ENCODE peak calls at places on chromosome 17, in four cellular contexts. G is HepG2, O is SK-N-SH, B is K562. K is an unnamed sample.

GRCh38 chr17:63930951-63931575 is 1.1 kb downstream of the CD79B start:
- DNase-seq in G (no peak), O (peak), B (peak), K (no peak)

GRCh38 chr17:574061-574460 is 140.6 kb downstream of the VPS53 start:
- DNase-seq in G (no peak), O (no peak), B (no peak), K (no peak)

GRCh38 chr17:19024101-19025078 is 19.8 kb upstream of the FAM83G start:
- DNase-seq in G (no peak), O (no peak), B (no peak), K (no peak)

GRCh38 chr17:1076299-1076981 is 79.5 kb downstream of the TIMM22 start:
- DNase-seq in G (no peak), O (no peak), B (no peak), K (no peak)

GRCh38 chr17:80339118-80339517 is 75.8 kb upstream of the ENDOV start:
- DNase-seq in G (no peak), O (no peak), B (no peak), K (no peak)

GRCh38 chr17:17505610-17506171 is 9.5 kb upstream of the RASD1 start:
- DNase-seq in G (no peak), O (no peak), B (no peak), K (no peak)

GRCh38 chr17:45436161-45436560 is 3.5 kb upstream of the ARHGAP27 start:
- DNase-seq in G (no peak), O (peak), B (no peak), K (no peak)

GRCh38 chr17:74360993-74361612 is 565 bp downstream of the BTBD17 start:
- DNase-seq in G (no peak), O (no peak), B (no peak), K (no peak)

GRCh38 chr17:74862108-74862901 is 2.6 kb upstream of the GRIN2C start:
- DNase-seq in G (peak), O (peak), B (peak), K (no peak)

GRCh38 chr17:28325221-28325620 is 6.2 kb downstream of the TMEM97 start:
- DNase-seq in G (no peak), O (no peak), B (no peak), K (no peak)

GRCh38 chr17:1150863-1151685 is 28.7 kb downstream of the ABR start:
- DNase-seq in G (no peak), O (no peak), B (no peak), K (no peak)

GRCh38 chr17:57823469-57824401 is 26.1 kb downstream of the MRPS23 start:
- DNase-seq in G (no peak), O (no peak), B (no peak), K (no peak)

GRCh38 chr17:81043725-81044427 is 8.9 kb downstream of the BAIAP2 start:
- DNase-seq in G (peak), O (peak), B (no peak), K (peak)

GRCh38 chr17:40645932-40646331 is 1.7 kb downstream of the SMARCE1 start:
- DNase-seq in G (no peak), O (no peak), B (no peak), K (no peak)

GRCh38 chr17:58411408-58411894 is 5.9 kb downstream of the RNF43 start:
- DNase-seq in G (no peak), O (no peak), B (no peak), K (no peak)

GRCh38 chr17:66781135-66781534 is 53.8 kb upstream of the CACNG5 start:
- DNase-seq in G (no peak), O (no peak), B (no peak), K (no peak)

GRCh38 chr17:11900103-11900502 is 97.2 kb downstream of the ZNF18 start:
- DNase-seq in G (no peak), O (no peak), B (no peak), K (no peak)

GRCh38 chr17:7417056-7417655 is 3.0 kb upstream of the SPEM1 start:
- DNase-seq in G (no peak), O (no peak), B (no peak), K (no peak)

GRCh38 chr17:15262291-15263205 is 2.6 kb downstream of the PMP22 start:
- DNase-seq in G (no peak), O (peak), B (peak), K (peak)

GRCh38 chr17:39663688-39664580 is 1.2 kb upstream of the TCAP start:
- DNase-seq in G (peak), O (no peak), B (peak), K (peak)

GRCh38 chr17:27315796-27316465 is 22.0 kb downstream of the WSB1 start:
- DNase-seq in G (no peak), O (no peak), B (no peak), K (no peak)

GRCh38 chr17:46154151-46154816 is 38.9 kb downstream of the KANSL1 start:
- DNase-seq in G (no peak), O (no peak), B (no peak), K (no peak)

GRCh38 chr17:79215631-79216030 is 141.0 kb downstream of the ENGASE start:
- DNase-seq in G (no peak), O (no peak), B (no peak), K (no peak)

GRCh38 chr17:79214459-79214858 is 139.8 kb downstream of the ENGASE start:
- DNase-seq in G (no peak), O (peak), B (no peak), K (no peak)

GRCh38 chr17:79216826-79217225 is 142.2 kb downstream of the ENGASE start:
- DNase-seq in G (no peak), O (no peak), B (no peak), K (no peak)

GRCh38 chr17:79216391-79216790 is 141.8 kb downstream of the ENGASE start:
- DNase-seq in G (no peak), O (no peak), B (no peak), K (no peak)

GRCh38 chr17:79214940-79215604 is 140.4 kb downstream of the ENGASE start:
- DNase-seq in G (no peak), O (peak), B (no peak), K (no peak)
- TF ChIP-seq CTCF in G (no peak), O (no peak), B (no peak), K (no peak)

GRCh38 chr17:77644181-77644972 is 314.1 kb upstream of the TNRC6C start:
- DNase-seq in G (no peak), O (no peak), B (no peak), K (no peak)

GRCh38 chr17:77645441-77646430 is 312.8 kb upstream of the TNRC6C start:
- DNase-seq in G (no peak), O (no peak), B (no peak), K (no peak)

GRCh38 chr17:77647531-77647930 is 311.0 kb upstream of the TNRC6C start:
- DNase-seq in G (no peak), O (no peak), B (no peak), K (no peak)

GRCh38 chr17:77641718-77642117 is 316.8 kb upstream of the TNRC6C start:
- DNase-seq in G (no peak), O (no peak), B (no peak), K (no peak)

DNA sequence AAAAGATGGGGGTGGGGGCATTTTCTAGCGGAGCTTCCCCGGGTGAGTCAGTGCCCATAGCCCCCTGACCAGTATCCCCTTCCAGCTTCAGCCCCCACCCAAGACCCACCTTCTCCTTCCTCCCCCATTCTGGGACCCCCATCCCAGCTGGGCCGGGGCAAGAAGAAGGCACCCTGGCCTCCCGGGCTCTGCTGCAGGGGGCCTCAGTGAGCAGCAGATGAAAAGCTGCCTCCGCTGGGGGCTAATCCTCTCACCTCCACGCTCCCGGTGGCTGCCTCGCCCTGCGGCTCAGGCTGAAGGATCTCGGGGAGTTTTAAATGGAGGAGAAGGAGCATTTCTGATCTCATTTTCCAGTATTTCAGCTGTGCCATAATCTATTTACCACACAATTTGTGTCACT is 313.5 kb upstream of the TNRC6C start:
- DNase-seq in G (no peak), O (no peak), B (peak), K (no peak)
- TF ChIP-seq ELF1 in G (no peak), O (no peak), B (no peak), K (no peak)

GRCh38 chr17:42798383-42799380 is at the start of the genes CNTD1 and COA3:
- DNase-seq in G (peak), O (peak), B (peak), K (peak)
- TF ChIP-seq CTCF in G (peak), O (no peak), B (no peak), K (no peak)

DNA sequence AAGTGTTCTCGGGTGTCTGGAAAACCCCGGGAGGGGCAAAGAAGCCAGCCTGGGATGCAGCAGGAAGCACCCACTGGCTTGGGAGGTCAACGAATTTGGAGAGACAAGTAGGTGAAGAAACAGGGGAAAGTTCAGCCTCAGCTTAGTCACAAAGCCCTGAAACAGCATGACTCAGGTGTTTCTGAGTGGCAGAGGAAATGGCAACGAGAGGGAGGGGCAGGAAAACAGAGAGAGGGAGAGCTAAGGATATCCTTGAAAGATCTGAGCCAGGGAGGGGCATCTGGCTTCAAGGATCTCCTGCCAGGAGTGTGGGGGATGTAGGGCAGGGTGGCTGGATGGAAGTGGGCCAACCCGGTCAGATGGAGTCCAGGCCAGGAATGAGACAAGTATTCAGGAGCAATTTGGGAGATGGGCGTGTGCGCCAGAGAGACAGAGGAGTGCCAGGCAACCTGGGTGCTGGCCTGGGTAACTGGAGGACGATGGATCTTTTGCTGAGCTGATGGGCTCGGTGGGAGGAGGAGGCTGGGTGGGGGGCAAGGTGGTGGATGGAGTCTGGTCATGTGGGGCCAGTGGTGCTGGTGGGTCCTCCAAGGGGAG is 27.2 kb downstream of the ABCC3 start:
- DNase-seq in G (peak), O (peak), B (peak), K (peak)
- TF ChIP-seq ELF1 in G (peak), O (peak), B (no peak), K (no peak)

GRCh38 chr17:43779145-43780125 is 658 bp upstream of the DUSP3 start:
- DNase-seq in G (peak), O (no peak), B (no peak), K (peak)
- TF ChIP-seq CTCF in G (peak), O (peak), B (peak), K (no peak)

GRCh38 chr17:70636517-70637133 is 467.3 kb downstream of the KCNJ2 start:
- DNase-seq in G (peak), O (peak), B (peak), K (peak)
- TF ChIP-seq ELF1 in G (no peak), O (no peak), B (no peak), K (no peak)

DNA sequence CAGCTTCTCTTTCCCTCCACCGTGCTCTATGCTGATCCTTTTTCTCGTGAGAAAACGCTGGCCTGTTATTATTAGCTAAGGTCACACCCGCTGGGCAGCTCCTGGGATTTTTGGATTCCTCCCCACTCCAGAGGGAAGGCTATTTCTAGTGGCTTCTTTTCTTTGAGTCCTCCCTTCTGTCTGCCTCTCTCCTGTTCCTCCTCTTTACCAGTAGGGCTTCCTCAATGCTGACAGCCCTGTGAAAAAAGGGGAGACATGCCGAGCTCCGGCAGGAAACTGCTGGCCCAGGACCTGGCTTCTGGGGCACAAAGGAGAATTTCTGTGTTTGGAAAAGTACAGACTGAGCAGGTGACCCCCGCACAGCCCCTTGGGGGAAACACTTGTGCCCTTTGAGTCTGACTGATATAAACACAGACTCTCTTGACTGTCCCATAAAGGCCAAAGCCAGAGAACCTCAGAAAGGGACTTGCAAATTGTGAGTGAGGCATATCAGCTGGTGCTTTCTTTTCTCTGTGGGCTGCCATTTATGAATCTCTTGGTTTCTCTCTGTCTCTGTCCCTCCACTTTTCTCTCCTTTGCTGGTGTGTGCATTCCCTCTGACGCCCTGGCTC is 14.0 kb upstream of the RNF135 start:
- DNase-seq in G (no peak), O (no peak), B (no peak), K (no peak)
- TF ChIP-seq CTCF in G (no peak), O (no peak), B (no peak), K (no peak)

GRCh38 chr17:51189628-51190027 is 23.4 kb downstream of the NME2 start:
- DNase-seq in G (no peak), O (no peak), B (no peak), K (no peak)
- TF ChIP-seq ELF1 in G (no peak), O (no peak), B (no peak), K (no peak)

K was measured in HCT116.